ENCODE peak calls at places on chromosomes 16 and 17, in seven cellular contexts. M is esophagus squamous epithelium, Q is nephron progenitor cell, V is IMR-90, J is BE2C, D is AG04449, P is GM12865. C is an unnamed sample.

GRCh38 chr17:75308732-75309629 is 19.7 kb upstream of the SLC25A19 start:
- DNase-seq in M (no peak), P (no peak), J (no peak), V (no peak), Q (no peak), D (no peak), C (no peak)

GRCh38 chr16:57276596-57276995 is 7.9 kb downstream of the PLLP start:
- DNase-seq in M (no peak), J (no peak), P (no peak), D (no peak), Q (no peak), V (no peak), C (no peak)

GRCh38 chr17:81470270-81470943 is 42.2 kb downstream of the ACTG1 start:
- DNase-seq in V (no peak), M (no peak), P (no peak), J (no peak), D (no peak), Q (no peak), C (no peak)

GRCh38 chr16:7746971-7747370 is 414.3 kb downstream of the RBFOX1 start:
- DNase-seq in P (no peak), V (no peak), M (no peak), J (no peak), Q (no peak), D (no peak), C (no peak)

GRCh38 chr16:57620316-57621231 is 7.9 kb upstream of the ADGRG1 start:
- DNase-seq in P (no peak), J (peak), V (no peak), D (no peak), Q (no peak), M (no peak), C (no peak)

GRCh38 chr17:3594056-3594810 is 15.0 kb downstream of the TRPV1 start:
- DNase-seq in Q (no peak), D (no peak), P (no peak), M (no peak), V (peak), J (peak), C (no peak)

GRCh38 chr16:49855280-49855821 is 561 bp downstream of the ZNF423 start:
- DNase-seq in D (no peak), J (peak), V (peak), P (peak), M (no peak), Q (peak), C (no peak)

GRCh38 chr16:25747160-25747758 is 55.5 kb downstream of the HS3ST4 start:
- DNase-seq in M (no peak), Q (peak), P (peak), J (no peak), V (no peak), D (no peak), C (no peak)

GRCh38 chr17:29368926-29369325 is 21.2 kb upstream of the TAOK1 start:
- DNase-seq in D (no peak), Q (peak), J (no peak), V (peak), P (no peak), M (no peak), C (no peak)

GRCh38 chr16:81996664-81997529 is 14.4 kb downstream of the SDR42E1 start:
- DNase-seq in M (no peak), Q (no peak), V (peak), P (no peak), J (no peak), D (no peak), C (no peak)

GRCh38 chr17:50560931-50561750 is 626 bp downstream of the CACNA1G start:
- DNase-seq in M (no peak), P (no peak), Q (peak), J (no peak), V (no peak), D (no peak), C (no peak)

GRCh38 chr16:49440156-49441065 is 66.8 kb downstream of the C16orf78 start:
- DNase-seq in Q (no peak), V (no peak), J (no peak), P (no peak), M (no peak), D (no peak), C (no peak)

GRCh38 chr16:78127130-78127529 is 27.7 kb downstream of the WWOX start:
- DNase-seq in M (no peak), J (no peak), V (peak), Q (no peak), P (no peak), D (no peak), C (no peak)

DNA sequence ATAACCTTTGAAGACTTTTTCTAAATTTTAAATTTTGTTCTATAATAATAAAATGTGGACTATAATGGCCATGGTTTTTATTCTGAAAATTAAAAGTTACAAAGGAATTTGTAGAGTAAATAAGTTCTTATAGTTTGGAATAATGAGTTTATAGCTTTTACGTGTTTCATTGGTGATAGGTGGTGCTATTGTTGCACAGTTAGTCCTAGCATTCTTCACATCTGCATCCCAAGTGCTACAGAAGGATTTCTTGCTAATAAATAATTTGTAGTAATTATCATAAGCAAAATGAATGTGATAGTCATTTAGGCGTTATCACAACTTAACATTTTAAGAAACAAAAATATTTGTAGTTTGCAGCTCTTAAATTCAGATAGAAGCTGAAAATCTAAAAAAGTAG is 67.9 kb downstream of the BCAS3 start:
- DNase-seq in J (no peak), D (no peak), V (no peak), P (no peak), Q (no peak), M (no peak), C (no peak)
- TF ChIP-seq CTCF in J (peak), D (no peak), V (no peak), P (no peak), Q (no peak), M (no peak), C (no peak)

DNA sequence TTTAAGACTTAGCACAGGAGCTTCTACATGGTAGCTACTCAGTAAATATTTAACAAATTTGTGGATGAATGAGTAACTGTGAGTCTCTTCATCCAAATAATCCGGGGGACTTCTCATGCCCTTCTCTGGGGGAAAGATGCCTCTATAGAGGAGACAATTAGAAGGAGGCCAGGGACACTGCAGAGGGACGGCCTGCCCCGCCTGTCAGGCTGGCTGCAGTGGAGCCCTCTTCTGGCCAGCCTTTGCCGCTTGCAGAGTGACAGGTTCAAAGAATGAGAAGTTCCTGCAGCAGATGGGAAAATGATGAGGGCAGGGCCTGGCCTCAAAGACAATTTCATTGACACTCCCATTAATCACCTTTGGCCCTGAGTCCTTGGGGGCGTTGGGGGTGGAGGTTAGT is 339.1 kb downstream of the MAF start:
- DNase-seq in M (no peak), P (peak), Q (peak), V (no peak), J (no peak), D (no peak), C (no peak)
- TF ChIP-seq CTCF in M (peak), P (peak), Q (peak), V (no peak), J (no peak), D (no peak), C (no peak)

GRCh38 chr17:9116311-9116820 is 95.1 kb downstream of the NTN1 start:
- DNase-seq in P (no peak), J (no peak), M (no peak), Q (peak), V (no peak), D (no peak), C (no peak)

GRCh38 chr17:9116861-9117568 is 95.7 kb downstream of the NTN1 start:
- DNase-seq in P (no peak), J (no peak), M (no peak), V (no peak), D (no peak), Q (no peak), C (no peak)

GRCh38 chr17:9110501-9110900 is 89.2 kb downstream of the NTN1 start:
- DNase-seq in V (no peak), J (no peak), Q (no peak), M (no peak), P (no peak), D (no peak), C (no peak)

GRCh38 chr17:9120471-9120870 is 99.2 kb downstream of the NTN1 start:
- DNase-seq in Q (peak), P (peak), J (no peak), D (no peak), V (no peak), M (no peak), C (no peak)

DNA sequence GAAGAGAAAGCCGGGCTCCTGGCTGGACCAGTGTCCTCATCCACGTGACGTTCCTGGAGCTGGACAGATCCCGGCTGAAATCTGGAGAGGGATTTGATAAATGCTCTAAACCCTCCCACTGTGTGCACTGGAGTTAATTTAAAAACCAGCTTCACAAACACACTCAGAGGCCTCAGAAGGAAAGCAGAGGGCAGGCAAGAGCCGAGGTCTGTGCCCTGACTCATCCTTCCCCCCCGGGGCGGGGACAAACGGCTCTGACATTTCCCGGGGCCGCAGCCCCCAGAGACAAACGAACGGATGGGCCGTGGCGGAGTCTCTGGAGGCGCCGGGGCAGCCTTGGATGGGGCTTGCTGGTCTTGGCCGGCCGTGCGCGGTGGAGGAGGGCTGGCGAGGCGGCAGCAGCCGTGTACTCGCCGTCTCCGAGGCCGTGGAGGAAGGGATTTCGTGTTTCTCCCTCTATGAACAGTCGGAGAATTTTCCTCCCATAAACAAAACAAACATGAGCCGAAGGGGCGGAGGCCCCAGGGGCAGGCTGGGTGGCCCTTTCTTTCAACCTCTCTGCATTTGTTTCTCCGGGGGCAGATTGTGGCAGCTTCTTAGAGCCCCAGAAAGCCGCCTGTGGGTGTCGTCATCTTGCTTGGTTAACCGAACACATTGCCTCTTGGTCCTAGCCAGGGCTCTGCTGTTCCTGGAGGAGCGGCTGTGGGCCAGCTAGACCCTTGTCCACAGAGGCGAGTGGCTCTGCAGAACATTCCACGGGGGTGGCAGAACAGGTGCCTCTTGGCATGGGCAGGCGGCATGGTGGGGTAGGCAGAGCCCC is 94.3 kb downstream of the NTN1 start:
- DNase-seq in M (no peak), V (peak), P (no peak), D (no peak), Q (peak), J (no peak), C (no peak)
- TF ChIP-seq CTCF in M (peak), V (no peak), P (no peak), D (no peak), Q (no peak), J (no peak), C (no peak)

GRCh38 chr16:30722443-30722842 is 23.5 kb downstream of the SRCAP start:
- DNase-seq in D (no peak), V (no peak), P (no peak), Q (no peak), M (no peak), J (no peak), C (no peak)
- TF ChIP-seq CTCF in D (no peak), V (no peak), P (no peak), Q (no peak), M (no peak), J (no peak), C (no peak)

GRCh38 chr17:2390199-2390880 is 10.5 kb downstream of the MNT start:
- DNase-seq in V (no peak), P (no peak), D (no peak), Q (no peak), M (no peak), J (no peak), C (no peak)

GRCh38 chr17:2387086-2388019 is 13.5 kb downstream of the MNT start:
- DNase-seq in V (no peak), J (no peak), M (no peak), P (no peak), Q (no peak), D (no peak), C (no peak)

GRCh38 chr17:2388020-2388704 is 12.7 kb downstream of the MNT start:
- DNase-seq in Q (no peak), V (no peak), P (no peak), J (no peak), D (no peak), M (no peak), C (no peak)

GRCh38 chr17:2386400-2387085 is 14.3 kb downstream of the MNT start:
- DNase-seq in D (no peak), Q (no peak), V (no peak), M (no peak), P (no peak), J (no peak), C (no peak)

GRCh38 chr17:2388705-2389099 is 12.2 kb downstream of the MNT start:
- DNase-seq in M (no peak), P (no peak), Q (no peak), J (peak), V (no peak), D (no peak), C (no peak)
- TF ChIP-seq CTCF in M (no peak), P (no peak), Q (no peak), J (no peak), V (no peak), D (no peak), C (no peak)